ENCODE peak calls at places on chromosomes 11 and 22, in seven cellular contexts. C, X, G, D, N, L and W are unnamed samples.

GRCh38 chr22:45671783-45672563 is at the start of gene ATXN10:
- DNase-seq in G (peak; percentile 81), N (peak; percentile 20), X (peak; percentile 52), D (peak; percentile 75), C (peak; percentile 92), L (peak; percentile 68), W (peak; percentile 81)

GRCh38 chr22:44588348-44588747 is 90.3 kb upstream of the RTL6 start:
- DNase-seq in N (no peak), D (no peak), C (no peak), L (no peak), X (no peak), G (no peak), W (no peak)

GRCh38 chr11:32266611-32267010 is 168.7 kb downstream of the WT1 start:
- DNase-seq in C (no peak), X (no peak), L (peak; percentile 4), D (peak; percentile 4), G (no peak), N (no peak), W (no peak)

GRCh38 chr22:41367039-41367679 is 14.6 kb upstream of the TEF start:
- DNase-seq in D (peak; percentile 85), X (no peak), N (peak; percentile 82), L (peak; percentile 97), G (peak; percentile 93), C (peak; percentile 73), W (peak; percentile 98)

GRCh38 chr11:64848779-64849599 is 4.5 kb upstream of the CDC42BPG start:
- DNase-seq in L (no peak), G (no peak), C (peak; percentile 64), N (no peak), D (no peak), X (peak; percentile 45), W (no peak)

GRCh38 chr11:443542-444199 is 1.9 kb upstream of the ANO9 start:
- DNase-seq in N (peak; percentile 25), L (peak; percentile 27), D (peak; percentile 76), G (no peak), X (no peak), C (no peak), W (no peak)

GRCh38 chr11:104776501-104777170 is 121.6 kb downstream of the CASP12 start:
- DNase-seq in D (no peak), C (no peak), X (no peak), N (no peak), G (no peak), L (no peak), W (no peak)

GRCh38 chr11:13073119-13073981 is 64.2 kb downstream of the RASSF10 start:
- DNase-seq in X (no peak), C (no peak), D (peak; percentile 96), N (no peak), G (no peak), L (peak; percentile 54), W (no peak)

GRCh38 chr11:79117488-79117887 is 323.3 kb downstream of the TENM4 start:
- DNase-seq in D (no peak), L (no peak), X (no peak), N (no peak), C (no peak), G (no peak), W (no peak)

GRCh38 chr11:68215087-68215445 is 2.0 kb upstream of the KMT5B start:
- DNase-seq in N (no peak), C (no peak), X (no peak), G (peak; percentile 18), L (no peak), D (no peak), W (no peak)

GRCh38 chr11:44693654-44694119 is 33.1 kb upstream of the TSPAN18 start:
- DNase-seq in L (no peak), G (no peak), X (no peak), N (no peak), D (no peak), C (peak; percentile 80), W (no peak)

GRCh38 chr11:67449116-67449844 is 3.2 kb downstream of the GPR152 start:
- DNase-seq in X (no peak), C (no peak), D (no peak), L (no peak), G (no peak), N (peak; percentile 28), W (peak; percentile 23)

GRCh38 chr11:2483426-2483825 is 38.6 kb downstream of the KCNQ1 start:
- DNase-seq in X (no peak), C (no peak), D (no peak), L (no peak), G (no peak), N (peak; percentile 39), W (no peak)

GRCh38 chr22:36781656-36782627 is 6.0 kb upstream of the IFT27 start:
- DNase-seq in X (peak; percentile 90), C (peak; percentile 89), L (peak; percentile 92), N (peak; percentile 19), D (peak; percentile 90), G (peak; percentile 66), W (peak; percentile 82)

GRCh38 chr11:131064373-131064991 is 148.2 kb upstream of the SNX19 start:
- DNase-seq in C (peak; percentile 87), L (peak; percentile 59), X (no peak), D (peak; percentile 72), G (peak; percentile 45), N (no peak), W (peak; percentile 71)

GRCh38 chr11:96361778-96362177 is 18.8 kb upstream of the MAML2 start:
- DNase-seq in G (no peak), L (peak; percentile 63), N (no peak), D (peak; percentile 39), X (no peak), C (no peak), W (no peak)

GRCh38 chr22:24124247-24124646 is 57.0 kb upstream of the SUSD2 start:
- DNase-seq in L (no peak), X (no peak), C (no peak), D (no peak), N (no peak), G (no peak), W (no peak)

GRCh38 chr22:27919943-27920755 is 1.1 kb upstream of the PITPNB start:
- DNase-seq in X (no peak), C (peak; percentile 75), D (peak; percentile 63), N (no peak), G (no peak), L (peak; percentile 76), W (peak; percentile 5)

GRCh38 chr22:22691716-22692701 is 47.6 kb downstream of the GGTLC2 start:
- DNase-seq in D (peak; percentile 24), L (peak; percentile 40), G (no peak), N (no peak), X (no peak), C (no peak), W (no peak)